ENCODE peak calls at places on chromosomes 2 and 18, in six cellular contexts. G, B, Z, E, F and W are unnamed samples.

GRCh38 chr2:118266086-118266485 is 177.8 kb downstream of the INSIG2 start:
- DNase-seq in G (no peak), B (no peak), Z (no peak), E (no peak), F (no peak), W (no peak)

GRCh38 chr2:70528276-70528675 is 25.4 kb downstream of the TGFA start:
- DNase-seq in G (no peak), B (no peak), Z (no peak), E (no peak), F (no peak), W (no peak)

GRCh38 chr2:181810823-181811695 is 80.5 kb upstream of the ITPRID2 start:
- DNase-seq in G (peak), B (peak), Z (no peak), E (no peak), F (no peak), W (no peak)

GRCh38 chr18:7924616-7925015 is 357.5 kb downstream of the PTPRM start:
- DNase-seq in G (no peak), B (no peak), Z (no peak), E (no peak), F (no peak), W (no peak)

GRCh38 chr2:128714285-128714684 is 395.6 kb upstream of the HS6ST1 start:
- DNase-seq in G (no peak), B (no peak), Z (no peak), E (no peak), F (no peak), W (no peak)

GRCh38 chr2:126315840-126316239 is 340.1 kb upstream of the GYPC start:
- DNase-seq in G (no peak), B (no peak), Z (no peak), E (no peak), F (no peak), W (no peak)

GRCh38 chr2:3299130-3299529 is 78.5 kb downstream of the EIPR1 start:
- DNase-seq in G (no peak), B (no peak), Z (no peak), E (no peak), F (no peak), W (no peak)

GRCh38 chr2:71611247-71611646 is 157.9 kb downstream of the DYSF start:
- DNase-seq in G (no peak), B (no peak), Z (no peak), E (no peak), F (no peak), W (no peak)

GRCh38 chr2:25341753-25342371 is at the start of gene DNMT3A:
- DNase-seq in G (peak), B (no peak), Z (peak), E (no peak), F (no peak), W (peak)

GRCh38 chr2:207162319-207162718 is 3.4 kb downstream of the KLF7 start:
- DNase-seq in G (no peak), B (no peak), Z (no peak), E (no peak), F (no peak), W (no peak)

GRCh38 chr2:207161724-207162123 is 4.0 kb downstream of the KLF7 start:
- DNase-seq in G (no peak), B (no peak), Z (no peak), E (no peak), F (no peak), W (no peak)

GRCh38 chr2:207163815-207164747 is 1.7 kb downstream of the KLF7 start:
- DNase-seq in G (no peak), B (peak), Z (no peak), E (no peak), F (no peak), W (no peak)

GRCh38 chr2:207161247-207161646 is 4.5 kb downstream of the KLF7 start:
- DNase-seq in G (no peak), B (no peak), Z (no peak), E (no peak), F (no peak), W (no peak)

GRCh38 chr2:207163053-207163814 is 2.5 kb downstream of the KLF7 start:
- DNase-seq in G (no peak), B (peak), Z (no peak), E (no peak), F (no peak), W (no peak)
- TF ChIP-seq POLR2AphosphoS5 in G (no peak), B (no peak), Z (no peak), E (no peak), F (no peak), W (no peak)

DNA sequence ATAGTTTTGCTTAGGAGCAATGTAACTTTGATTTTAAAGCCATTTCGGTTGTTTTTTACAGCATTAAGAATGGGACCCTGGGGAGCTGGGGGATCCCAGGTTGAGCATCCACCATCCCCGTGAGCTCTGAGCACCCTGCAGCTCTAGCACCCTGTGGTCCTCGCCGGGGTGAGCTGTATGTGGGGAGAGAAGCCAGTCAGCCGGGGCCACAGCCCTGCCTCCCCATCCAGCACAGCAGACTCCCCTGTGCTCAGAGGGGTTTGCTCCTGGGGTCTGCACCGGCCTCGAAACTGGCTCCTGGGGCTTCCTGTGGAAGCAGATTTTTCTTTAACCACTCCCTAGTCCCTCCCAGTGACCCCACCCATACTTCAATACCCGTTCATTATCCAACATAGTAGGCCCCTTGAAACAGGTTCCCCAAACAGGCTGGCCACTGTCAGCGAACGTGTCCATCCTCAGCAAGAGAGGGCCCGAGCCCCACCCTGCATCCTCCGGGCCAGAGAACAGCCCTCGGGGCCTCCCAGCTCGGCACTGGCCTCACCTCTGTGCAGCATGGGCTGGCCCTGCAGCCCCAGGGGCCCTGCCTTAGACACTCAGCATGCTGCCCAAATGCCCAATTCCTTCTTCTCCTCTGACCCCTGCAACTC is 1.2 kb downstream of the COL6A3 start:
- DNase-seq in G (no peak), B (no peak), Z (no peak), E (no peak), F (no peak), W (no peak)
- TF ChIP-seq TAF1 in G (no peak), B (no peak), Z (no peak), E (no peak), F (no peak), W (no peak)

GRCh38 chr2:12717191-12717987 is 653 bp downstream of the TRIB2 start:
- DNase-seq in G (peak), B (no peak), Z (peak), E (no peak), F (no peak), W (peak)
- TF ChIP-seq POLR2A in G (no peak), B (no peak), Z (no peak), E (no peak), F (peak), W (no peak)

GRCh38 chr18:55014095-55014494 is 54.8 kb upstream of the CCDC68 start:
- DNase-seq in G (no peak), B (no peak), Z (no peak), E (no peak), F (no peak), W (no peak)

GRCh38 chr18:55013086-55013485 is 53.8 kb upstream of the CCDC68 start:
- DNase-seq in G (no peak), B (no peak), Z (no peak), E (no peak), F (no peak), W (no peak)

GRCh38 chr18:55013685-55014084 is 54.4 kb upstream of the CCDC68 start:
- DNase-seq in G (no peak), B (no peak), Z (no peak), E (no peak), F (no peak), W (no peak)

GRCh38 chr18:55024568-55024967 is 65.3 kb upstream of the CCDC68 start:
- DNase-seq in G (no peak), B (no peak), Z (no peak), E (no peak), F (no peak), W (no peak)

GRCh38 chr18:55018602-55019001 is 59.3 kb upstream of the CCDC68 start:
- DNase-seq in G (no peak), B (no peak), Z (no peak), E (no peak), F (no peak), W (no peak)
- TF ChIP-seq POLR2AphosphoS5 in G (no peak), B (no peak), Z (no peak), E (no peak), F (no peak), W (no peak)

GRCh38 chr18:3498705-3499451 is 48.9 kb downstream of the TGIF1 start:
- DNase-seq in G (no peak), B (no peak), Z (peak), E (no peak), F (no peak), W (no peak)
- TF ChIP-seq TAF1 in G (no peak), B (no peak), Z (no peak), E (no peak), F (peak), W (no peak)